ENCODE peak calls at places on chromosomes 3 and 15, in seven cellular contexts. B, Q, G, O, N, A and E are unnamed samples.

GRCh38 chr3:44499149-44499898 is 21.9 kb upstream of the ZNF445 start:
- DNase-seq in B (no peak), Q (no peak), A (no peak), N (no peak), O (no peak), G (no peak), E (no peak)

GRCh38 chr15:90750186-90750585 is 33.0 kb downstream of the BLM start:
- DNase-seq in N (no peak), G (no peak), Q (no peak), A (peak), B (peak), O (no peak), E (no peak)

GRCh38 chr3:181699171-181699903 is 12.4 kb upstream of the SOX2 start:
- DNase-seq in O (no peak), A (no peak), Q (no peak), N (no peak), G (no peak), B (no peak), E (no peak)

GRCh38 chr15:87949214-87949933 is 307.2 kb downstream of the NTRK3 start:
- DNase-seq in Q (no peak), N (no peak), B (no peak), A (no peak), G (no peak), O (no peak), E (no peak)

GRCh38 chr15:66855039-66855438 is 153.0 kb downstream of the SMAD6 start:
- DNase-seq in A (no peak), O (no peak), G (no peak), B (no peak), N (no peak), Q (no peak), E (no peak)

GRCh38 chr15:47184003-47184404 is 533.3 kb upstream of the SEMA6D start:
- DNase-seq in G (peak), O (no peak), N (no peak), B (no peak), A (peak), Q (peak), E (peak)

GRCh38 chr3:74001481-74001880 is 376.7 kb upstream of the PDZRN3 start:
- DNase-seq in A (no peak), N (no peak), O (no peak), Q (no peak), G (no peak), B (no peak), E (no peak)

GRCh38 chr15:25437751-25438600 is 848 bp downstream of the UBE3A start:
- DNase-seq in Q (peak), N (peak), O (peak), B (peak), A (peak), G (peak), E (peak)

GRCh38 chr3:59606638-59607262 is 556.9 kb upstream of the CFAP20DC start:
- DNase-seq in G (no peak), A (no peak), Q (no peak), N (no peak), B (no peak), O (no peak), E (no peak)

GRCh38 chr3:33722626-33723370 is 4.7 kb upstream of the CLASP2 start:
- DNase-seq in N (peak), A (no peak), G (no peak), Q (no peak), B (no peak), O (no peak), E (no peak)

GRCh38 chr15:70492240-70493177 is 270.8 kb downstream of the UACA start:
- DNase-seq in B (peak), A (peak), G (no peak), O (peak), N (peak), Q (peak), E (peak)

GRCh38 chr15:82530006-82530405 is 10.3 kb downstream of the RPS17 start:
- DNase-seq in O (no peak), B (no peak), G (no peak), Q (no peak), N (no peak), A (no peak), E (no peak)

GRCh38 chr15:91302588-91303439 is 202.8 kb downstream of the SV2B start:
- DNase-seq in N (peak), B (peak), A (peak), G (peak), O (no peak), Q (no peak), E (peak)

GRCh38 chr3:95037097-95037496 is 974.2 kb downstream of the NSUN3 start:
- DNase-seq in G (no peak), N (no peak), Q (no peak), A (no peak), B (no peak), O (no peak), E (no peak)

GRCh38 chr15:100614336-100614735 is 11.9 kb downstream of the ASB7 start:
- DNase-seq in B (no peak), G (no peak), N (no peak), A (peak), Q (no peak), O (no peak), E (no peak)

GRCh38 chr15:63879211-63879610 is 45.5 kb upstream of the HERC1 start:
- DNase-seq in O (no peak), A (no peak), Q (no peak), B (peak), N (no peak), G (no peak), E (no peak)

GRCh38 chr15:61479601-61480000 is 250.5 kb upstream of the RORA start:
- DNase-seq in G (no peak), N (no peak), O (no peak), Q (no peak), B (no peak), A (no peak), E (no peak)

GRCh38 chr15:99135194-99135593 is 30.3 kb downstream of the SYNM start:
- DNase-seq in G (no peak), O (no peak), Q (no peak), N (no peak), A (no peak), B (peak), E (peak)

GRCh38 chr3:122984007-122984406 is 43.6 kb downstream of the SEMA5B start:
- DNase-seq in G (no peak), A (no peak), O (no peak), N (no peak), Q (no peak), B (no peak), E (no peak)

GRCh38 chr15:42011074-42011473 is 9.8 kb downstream of the PLA2G4E start:
- DNase-seq in Q (no peak), G (no peak), O (no peak), A (no peak), B (peak), N (no peak), E (no peak)

GRCh38 chr3:152818027-152818426 is 16.9 kb upstream of the P2RY1 start:
- DNase-seq in O (no peak), Q (no peak), G (no peak), N (no peak), B (no peak), A (no peak), E (no peak)

GRCh38 chr15:65401607-65402240 is 21.0 kb downstream of the IGDCC4 start:
- DNase-seq in O (no peak), Q (no peak), N (no peak), B (no peak), G (no peak), A (no peak), E (no peak)

GRCh38 chr15:65399997-65400396 is 22.2 kb upstream of the IGDCC3 start:
- DNase-seq in Q (no peak), B (no peak), O (no peak), N (no peak), G (no peak), A (no peak), E (no peak)

GRCh38 chr15:65399001-65399706 is 21.4 kb upstream of the IGDCC3 start:
- DNase-seq in A (no peak), Q (no peak), G (no peak), N (no peak), O (no peak), B (no peak), E (no peak)

GRCh38 chr15:65402971-65403370 is 19.8 kb downstream of the IGDCC4 start:
- DNase-seq in N (no peak), B (no peak), A (no peak), Q (no peak), G (no peak), O (no peak), E (no peak)

DNA sequence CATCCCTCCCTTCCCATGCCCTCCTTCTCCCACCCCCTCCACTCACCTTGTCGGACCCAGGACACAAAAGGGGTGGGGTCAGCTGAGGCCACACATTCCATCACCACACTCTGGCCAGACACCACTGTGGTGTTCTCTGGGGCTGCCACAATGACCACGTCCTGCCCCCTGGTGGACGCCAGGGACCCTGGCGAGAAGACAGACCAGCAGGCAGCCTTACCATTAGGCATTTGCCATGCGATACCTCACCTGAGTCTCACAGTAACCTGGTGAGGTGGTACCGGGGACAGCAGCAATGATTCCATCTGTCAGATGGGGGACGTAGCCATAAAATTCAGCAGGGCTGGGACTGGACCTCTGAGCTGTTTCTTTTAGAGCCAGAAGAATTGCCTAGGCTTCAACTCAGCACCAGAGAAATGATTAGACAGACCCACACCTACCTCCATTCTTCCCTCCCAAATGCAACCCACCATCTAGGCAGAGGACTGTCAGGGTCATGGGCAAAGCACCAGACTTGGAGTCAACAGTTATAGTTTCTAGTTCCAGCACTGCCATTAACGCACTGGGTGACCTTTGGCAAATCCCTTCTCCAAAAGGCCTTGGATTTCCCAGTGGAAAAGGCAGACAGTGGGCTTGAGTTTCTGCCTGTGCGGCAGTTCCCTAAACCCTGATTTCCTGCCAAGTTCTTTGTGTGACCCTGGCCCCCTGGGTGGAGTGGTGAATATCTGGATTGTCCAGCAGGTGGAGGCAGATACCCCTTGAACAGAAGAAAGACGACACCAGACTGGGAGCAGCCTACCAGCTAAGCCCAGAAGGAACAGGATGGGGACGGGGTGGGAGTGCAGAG is 21.8 kb downstream of the IGDCC4 start:
- DNase-seq in G (peak), Q (no peak), O (no peak), A (peak), B (peak), N (peak), E (peak)
- TF ChIP-seq CTCF in G (peak), Q (peak), O (peak), A (peak), B (peak), N (peak), E (peak)

DNA sequence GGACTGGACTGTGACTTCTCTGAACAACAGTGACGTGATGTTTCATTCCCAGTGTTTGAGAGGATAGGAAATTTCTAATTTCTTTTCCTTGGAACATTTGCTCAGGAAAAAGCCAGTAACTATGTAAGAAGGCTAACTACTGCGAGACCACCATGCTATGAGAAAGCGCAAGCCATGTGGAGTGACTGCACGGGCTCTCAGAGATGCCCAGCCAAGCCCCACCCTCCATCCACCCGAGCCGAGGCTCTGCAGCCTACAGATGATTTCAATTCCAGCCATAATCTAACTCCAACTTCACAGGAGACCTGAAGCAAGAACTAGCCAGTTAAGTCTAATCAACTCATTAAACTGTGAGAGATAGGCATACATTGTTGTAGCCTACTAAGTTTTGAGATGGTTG is 124.3 kb downstream of the GREM1 start:
- DNase-seq in A (no peak), O (no peak), B (no peak), N (peak), G (no peak), Q (no peak), E (no peak)
- TF ChIP-seq CTCF in A (no peak), O (no peak), B (no peak), N (no peak), G (no peak), Q (no peak), E (no peak)

DNA sequence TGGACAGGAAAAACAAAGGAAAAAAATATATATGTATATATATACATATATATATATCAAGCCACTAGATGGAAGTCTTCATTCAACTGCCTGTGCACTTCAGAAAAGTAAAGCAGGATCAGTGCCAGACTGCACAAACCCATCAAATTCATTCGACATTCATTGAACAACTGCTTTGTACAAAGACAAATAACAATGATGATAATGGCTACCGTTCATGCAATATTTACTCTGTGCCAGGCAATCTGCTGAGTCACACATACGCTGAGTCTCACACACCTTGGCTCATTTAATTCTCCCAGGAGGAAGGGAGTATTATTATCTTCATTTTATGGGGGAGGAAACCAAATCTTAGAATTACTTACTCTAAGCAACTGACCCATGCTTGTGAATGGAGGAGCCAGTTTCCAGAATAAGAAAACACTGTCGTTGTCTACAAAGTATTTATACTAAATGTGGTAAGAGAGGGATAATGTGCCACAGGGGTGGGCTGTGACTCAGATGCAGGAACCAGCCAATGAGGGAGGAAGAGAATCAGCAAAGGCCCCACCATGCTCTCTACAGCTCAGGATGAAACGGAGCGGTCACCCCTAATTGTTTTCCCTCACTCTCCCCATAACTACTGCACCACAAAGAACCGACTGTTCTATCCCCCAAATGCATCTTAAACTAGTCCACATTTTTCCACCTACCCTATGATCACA is 44.4 kb downstream of the BFSP2 start:
- DNase-seq in B (peak), Q (no peak), N (peak), A (no peak), O (no peak), G (no peak), E (no peak)
- TF ChIP-seq CTCF in B (no peak), Q (no peak), N (no peak), A (no peak), O (no peak), G (no peak), E (no peak)

GRCh38 chr15:49847436-49847835 is 226.6 kb downstream of the DTWD1 start:
- DNase-seq in A (no peak), N (peak), G (no peak), B (no peak), O (no peak), Q (no peak), E (no peak)
- TF ChIP-seq CTCF in A (no peak), N (no peak), G (no peak), B (no peak), O (no peak), Q (no peak), E (no peak)